ENCODE peak calls at places on chromosomes 2 and 18, in seven cellular contexts. One of them, this sample, is unnamed.

GRCh38 chr18:74281011-74281638 is 10.6 kb downstream of the CYB5A start:
- DNase-seq in EL: no peak
- DNase-seq in activated T-cell treated with anti-CD3 and anti-CD28 coated beads, Interleukin-2, amount 50 U/mL, for 72 hours: no peak
- DNase-seq in ELR: no peak
- DNase-seq in RWPE1: no peak
- DNase-seq in non-pigmented ciliary epithelial cell: no peak
- DNase-seq in esophagus squamous epithelium: no peak
- DNase-seq in this sample: no peak

GRCh38 chr2:106053116-106053515 is 141.0 kb downstream of the UXS1 start:
- DNase-seq in EL: peak
- DNase-seq in activated T-cell treated with anti-CD3 and anti-CD28 coated beads, Interleukin-2, amount 50 U/mL, for 72 hours: no peak
- DNase-seq in ELR: peak
- DNase-seq in RWPE1: peak
- DNase-seq in non-pigmented ciliary epithelial cell: peak
- DNase-seq in esophagus squamous epithelium: no peak
- DNase-seq in this sample: no peak

GRCh38 chr2:228446732-228447131 is 265.2 kb upstream of the SPHKAP start:
- DNase-seq in EL: peak
- DNase-seq in activated T-cell treated with anti-CD3 and anti-CD28 coated beads, Interleukin-2, amount 50 U/mL, for 72 hours: no peak
- DNase-seq in ELR: no peak
- DNase-seq in RWPE1: no peak
- DNase-seq in non-pigmented ciliary epithelial cell: no peak
- DNase-seq in esophagus squamous epithelium: no peak
- DNase-seq in this sample: no peak

GRCh38 chr2:111118455-111119003 is 2.2 kb upstream of the BCL2L11 start:
- DNase-seq in EL: no peak
- DNase-seq in activated T-cell treated with anti-CD3 and anti-CD28 coated beads, Interleukin-2, amount 50 U/mL, for 72 hours: no peak
- DNase-seq in ELR: no peak
- DNase-seq in RWPE1: no peak
- DNase-seq in non-pigmented ciliary epithelial cell: no peak
- DNase-seq in esophagus squamous epithelium: no peak
- DNase-seq in this sample: no peak

GRCh38 chr2:39981877-39982276 is 202.8 kb upstream of the THUMPD2 start:
- DNase-seq in EL: no peak
- DNase-seq in activated T-cell treated with anti-CD3 and anti-CD28 coated beads, Interleukin-2, amount 50 U/mL, for 72 hours: no peak
- DNase-seq in ELR: no peak
- DNase-seq in RWPE1: no peak
- DNase-seq in non-pigmented ciliary epithelial cell: no peak
- DNase-seq in esophagus squamous epithelium: no peak
- DNase-seq in this sample: no peak

GRCh38 chr2:201779996-201780673 is 598 bp downstream of the ALS2 start:
- DNase-seq in EL: no peak
- DNase-seq in activated T-cell treated with anti-CD3 and anti-CD28 coated beads, Interleukin-2, amount 50 U/mL, for 72 hours: no peak
- DNase-seq in ELR: peak
- DNase-seq in RWPE1: no peak
- DNase-seq in non-pigmented ciliary epithelial cell: no peak
- DNase-seq in esophagus squamous epithelium: no peak
- DNase-seq in this sample: no peak

GRCh38 chr2:166725907-166726306 is 162.4 kb upstream of the XIRP2 start:
- DNase-seq in EL: no peak
- DNase-seq in activated T-cell treated with anti-CD3 and anti-CD28 coated beads, Interleukin-2, amount 50 U/mL, for 72 hours: no peak
- DNase-seq in ELR: no peak
- DNase-seq in RWPE1: no peak
- DNase-seq in non-pigmented ciliary epithelial cell: no peak
- DNase-seq in esophagus squamous epithelium: no peak
- DNase-seq in this sample: no peak

GRCh38 chr2:3428577-3428976 is 49.1 kb downstream of the TRAPPC12 start:
- DNase-seq in EL: no peak
- DNase-seq in activated T-cell treated with anti-CD3 and anti-CD28 coated beads, Interleukin-2, amount 50 U/mL, for 72 hours: no peak
- DNase-seq in ELR: no peak
- DNase-seq in RWPE1: no peak
- DNase-seq in non-pigmented ciliary epithelial cell: no peak
- DNase-seq in esophagus squamous epithelium: no peak
- DNase-seq in this sample: no peak

GRCh38 chr2:238243496-238244076 is 3.7 kb upstream of the HES6 start:
- DNase-seq in EL: no peak
- DNase-seq in activated T-cell treated with anti-CD3 and anti-CD28 coated beads, Interleukin-2, amount 50 U/mL, for 72 hours: no peak
- DNase-seq in ELR: no peak
- DNase-seq in RWPE1: no peak
- DNase-seq in non-pigmented ciliary epithelial cell: no peak
- DNase-seq in esophagus squamous epithelium: no peak
- DNase-seq in this sample: no peak

GRCh38 chr2:63735931-63736820 is 105.5 kb upstream of the UGP2 start:
- DNase-seq in EL: peak
- DNase-seq in activated T-cell treated with anti-CD3 and anti-CD28 coated beads, Interleukin-2, amount 50 U/mL, for 72 hours: no peak
- DNase-seq in ELR: peak
- DNase-seq in RWPE1: no peak
- DNase-seq in non-pigmented ciliary epithelial cell: no peak
- DNase-seq in esophagus squamous epithelium: no peak
- DNase-seq in this sample: no peak

GRCh38 chr2:127226520-127227263 is 6.6 kb upstream of the CYP27C1 start:
- DNase-seq in EL: peak
- DNase-seq in activated T-cell treated with anti-CD3 and anti-CD28 coated beads, Interleukin-2, amount 50 U/mL, for 72 hours: peak
- DNase-seq in ELR: peak
- DNase-seq in RWPE1: peak
- DNase-seq in non-pigmented ciliary epithelial cell: peak
- DNase-seq in esophagus squamous epithelium: no peak
- DNase-seq in this sample: peak

GRCh38 chr2:105952131-105952530 is 207.4 kb downstream of the NCK2 start:
- DNase-seq in EL: no peak
- DNase-seq in activated T-cell treated with anti-CD3 and anti-CD28 coated beads, Interleukin-2, amount 50 U/mL, for 72 hours: no peak
- DNase-seq in ELR: no peak
- DNase-seq in RWPE1: no peak
- DNase-seq in non-pigmented ciliary epithelial cell: no peak
- DNase-seq in esophagus squamous epithelium: no peak
- DNase-seq in this sample: no peak

GRCh38 chr2:203548887-203549286 is 13.8 kb upstream of the RAPH1 start:
- DNase-seq in EL: no peak
- DNase-seq in activated T-cell treated with anti-CD3 and anti-CD28 coated beads, Interleukin-2, amount 50 U/mL, for 72 hours: no peak
- DNase-seq in ELR: no peak
- DNase-seq in RWPE1: no peak
- DNase-seq in non-pigmented ciliary epithelial cell: no peak
- DNase-seq in esophagus squamous epithelium: no peak
- DNase-seq in this sample: no peak

This sample was measured in stimulated activated naive CD8-positive, alpha-beta T cell treated with anti-CD3 and anti-CD28 coated beads, Interleukin-15, Interleukin-2, amounts not matched to agents 100 U/mL and 50 U/mL, for 24 hours.